ENCODE peak calls at places on chromosomes 7 and 10, in six cellular contexts. Q, C, L, I, F and U are unnamed samples.

GRCh38 chr7:111012799-111013675 is 77.9 kb upstream of the LRRN3 start:
- DNase-seq in Q (no peak), C (no peak), L (no peak), I (no peak), F (no peak), U (no peak)

GRCh38 chr10:99630439-99630838 is 10.2 kb upstream of the SLC25A28 start:
- DNase-seq in Q (no peak), C (no peak), L (no peak), I (no peak), F (no peak), U (no peak)

GRCh38 chr10:49734676-49735075 is 27.4 kb downstream of the OGDHL start:
- DNase-seq in Q (no peak), C (no peak), L (no peak), I (no peak), F (no peak), U (no peak)

GRCh38 chr7:48154792-48155413 is 16.4 kb upstream of the ABCA13 start:
- DNase-seq in Q (no peak), C (peak; percentile 33), L (no peak), I (peak; percentile 54), F (no peak), U (no peak)

GRCh38 chr7:34453150-34453549 is 204.9 kb upstream of the NPSR1 start:
- DNase-seq in Q (no peak), C (no peak), L (no peak), I (no peak), F (no peak), U (no peak)

GRCh38 chr10:103800789-103801540 is 54.4 kb downstream of the SH3PXD2A start:
- DNase-seq in Q (no peak), C (no peak), L (no peak), I (no peak), F (no peak), U (no peak)

GRCh38 chr10:69048103-69048502 is 39.8 kb upstream of the SRGN start:
- DNase-seq in Q (no peak), C (no peak), L (no peak), I (no peak), F (peak; percentile 33), U (peak; percentile 35)

GRCh38 chr10:132306951-132307751 is 599 bp downstream of the STK32C start:
- DNase-seq in Q (no peak), C (peak; percentile 43), L (no peak), I (no peak), F (peak; percentile 33), U (no peak)

GRCh38 chr10:75247797-75248196 is 12.0 kb upstream of the COMTD1 start:
- DNase-seq in Q (no peak), C (no peak), L (no peak), I (no peak), F (no peak), U (no peak)

GRCh38 chr10:129365767-129366400 is 101.2 kb upstream of the MGMT start:
- DNase-seq in Q (no peak), C (no peak), L (no peak), I (no peak), F (no peak), U (no peak)

GRCh38 chr7:141533149-141533949 is 17.9 kb upstream of the AGK start:
- DNase-seq in Q (no peak), C (peak; percentile 90), L (peak; percentile 51), I (peak; percentile 69), F (peak; percentile 57), U (peak; percentile 22)

GRCh38 chr10:7895699-7896090 is 77.4 kb downstream of the TAF3 start:
- DNase-seq in Q (no peak), C (no peak), L (no peak), I (no peak), F (no peak), U (no peak)
- H3K27ac ChIP-seq in Q (no peak overlapping the region), C (no peak overlapping the region), L (no peak overlapping the region), I (no peak overlapping the region), F (no peak overlapping the region), U (no peak overlapping the region)

GRCh38 chr7:22269057-22269456 is 87.9 kb downstream of the RAPGEF5 start:
- DNase-seq in Q (no peak), C (no peak), L (no peak), I (no peak), F (no peak), U (no peak)

GRCh38 chr7:22270371-22270770 is 86.6 kb downstream of the RAPGEF5 start:
- DNase-seq in Q (no peak), C (no peak), L (no peak), I (no peak), F (no peak), U (no peak)

GRCh38 chr7:22269963-22270362 is 87.0 kb downstream of the RAPGEF5 start:
- DNase-seq in Q (no peak), C (no peak), L (no peak), I (no peak), F (no peak), U (no peak)

GRCh38 chr7:22271311-22271710 is 85.6 kb downstream of the RAPGEF5 start:
- DNase-seq in Q (no peak), C (no peak), L (no peak), I (no peak), F (no peak), U (no peak)

GRCh38 chr7:22267989-22268615 is 88.9 kb downstream of the RAPGEF5 start:
- DNase-seq in Q (no peak), C (no peak), L (no peak), I (no peak), F (no peak), U (no peak)
- H3K27ac ChIP-seq in Q (no peak overlapping the region), C (no peak overlapping the region), L (no peak overlapping the region), I (no peak overlapping the region), F (no peak overlapping the region), U (no peak overlapping the region)

GRCh38 chr10:44923611-44924010 is 12.5 kb downstream of the TMEM72 start:
- DNase-seq in Q (no peak), C (no peak), L (no peak), I (no peak), F (no peak), U (no peak)

GRCh38 chr10:44922826-44923545 is 11.8 kb downstream of the TMEM72 start:
- DNase-seq in Q (no peak), C (no peak), L (no peak), I (no peak), F (no peak), U (no peak)

GRCh38 chr10:44925811-44926760 is 14.9 kb downstream of the TMEM72 start:
- DNase-seq in Q (no peak), C (no peak), L (no peak), I (no peak), F (no peak), U (no peak)

GRCh38 chr10:44925224-44925623 is 14.1 kb downstream of the TMEM72 start:
- DNase-seq in Q (no peak), C (peak; percentile 84), L (no peak), I (no peak), F (no peak), U (no peak)

DNA sequence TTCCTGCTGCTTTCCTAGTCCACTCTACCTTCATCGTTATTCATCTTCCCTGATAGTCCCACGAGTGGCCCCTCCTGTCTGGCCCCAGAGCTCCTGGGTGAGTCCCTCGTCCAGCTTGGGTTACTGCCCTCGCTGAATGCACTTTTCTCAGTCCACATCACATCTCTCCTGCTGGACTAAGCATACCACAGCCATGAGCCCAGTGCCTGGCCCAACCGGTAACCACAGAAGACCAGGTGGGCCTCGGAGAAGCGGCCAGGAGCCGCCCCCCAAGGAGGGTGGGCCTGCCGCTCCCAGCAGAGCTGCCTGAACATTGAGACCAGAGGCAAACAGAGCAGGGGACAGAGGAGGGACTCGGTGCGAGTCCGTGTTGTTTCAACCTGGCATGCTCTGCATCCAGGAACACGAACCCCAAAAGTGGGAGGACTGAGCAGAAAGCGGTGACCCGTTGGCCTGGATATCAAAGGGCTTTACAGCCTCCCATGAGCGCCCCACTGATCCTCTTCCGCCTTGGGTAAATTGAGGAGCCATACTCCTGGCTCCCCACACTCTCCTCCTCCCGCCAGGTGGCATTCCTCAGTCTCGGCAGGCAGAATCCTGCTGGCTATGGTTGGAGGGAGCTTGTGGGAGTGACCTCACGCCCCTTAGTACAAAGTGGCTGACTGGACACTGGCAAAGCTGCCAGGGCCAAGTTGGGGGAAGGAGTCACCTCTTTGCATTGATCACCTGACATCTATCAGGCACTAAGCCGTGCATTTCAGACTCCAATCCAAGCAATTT is 13.3 kb downstream of the TMEM72 start:
- DNase-seq in Q (no peak), C (no peak), L (no peak), I (no peak), F (no peak), U (no peak)
- H3K27ac ChIP-seq in Q (no peak overlapping the region), C (no peak overlapping the region), L (no peak overlapping the region), I (no peak overlapping the region), F (no peak overlapping the region), U (no peak overlapping the region)

GRCh38 chr7:13988765-13989137 is 715 bp downstream of the ETV1 start:
- DNase-seq in Q (no peak), C (peak; percentile 34), L (no peak), I (no peak), F (no peak), U (no peak)

GRCh38 chr7:13988011-13988410 is 1.5 kb downstream of the ETV1 start:
- DNase-seq in Q (no peak), C (peak; percentile 36), L (no peak), I (no peak), F (no peak), U (no peak)

GRCh38 chr7:13990319-13990983 is 985 bp upstream of the ETV1 start:
- DNase-seq in Q (peak; percentile 8), C (peak; percentile 90), L (peak; percentile 22), I (peak; percentile 63), F (peak; percentile 34), U (peak; percentile 41)

GRCh38 chr7:13989944-13990295 is 454 bp upstream of the ETV1 start:
- DNase-seq in Q (no peak), C (no peak), L (no peak), I (no peak), F (no peak), U (no peak)

GRCh38 chr7:13989138-13989943 is at the start of gene ETV1:
- DNase-seq in Q (peak; percentile 9), C (peak; percentile 94), L (peak; percentile 58), I (peak; percentile 65), F (peak; percentile 63), U (peak; percentile 25)
- H3K27ac ChIP-seq in Q (peak within 1 kb of the TSS; percentile 89), C (peak within 1 kb of the TSS; percentile 80), L (peak within 1 kb of the TSS; percentile 86), I (peak within 1 kb of the TSS; percentile 51), F (peak within 1 kb of the TSS; percentile 94), U (peak within 1 kb of the TSS; percentile 78)

DNA sequence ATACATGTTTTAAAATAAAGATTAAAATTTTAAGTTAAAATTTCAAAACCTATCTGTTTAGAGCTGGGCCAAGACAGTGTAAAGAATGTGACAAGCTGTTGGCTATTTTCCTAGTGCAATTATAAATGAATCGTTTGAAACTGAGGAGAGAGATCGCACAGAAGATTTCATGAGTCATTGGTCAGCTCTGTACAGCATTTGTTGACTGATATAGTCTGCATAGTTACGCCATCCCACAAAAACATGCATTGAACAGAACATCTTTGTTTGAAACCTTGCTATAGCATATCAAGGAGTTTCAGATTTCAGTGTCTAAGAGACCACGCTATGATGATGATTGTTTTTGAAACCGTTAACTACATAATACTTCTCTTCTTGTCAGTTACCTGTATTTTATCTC is 1.3 kb upstream of the C10orf67 start:
- DNase-seq in Q (no peak), C (no peak), L (no peak), I (no peak), F (no peak), U (no peak)
- H3K27ac ChIP-seq in Q (no peak overlapping the region), C (no peak overlapping the region), L (no peak overlapping the region), I (no peak overlapping the region), F (peak overlapping the region; percentile 88), U (no peak overlapping the region)

DNA sequence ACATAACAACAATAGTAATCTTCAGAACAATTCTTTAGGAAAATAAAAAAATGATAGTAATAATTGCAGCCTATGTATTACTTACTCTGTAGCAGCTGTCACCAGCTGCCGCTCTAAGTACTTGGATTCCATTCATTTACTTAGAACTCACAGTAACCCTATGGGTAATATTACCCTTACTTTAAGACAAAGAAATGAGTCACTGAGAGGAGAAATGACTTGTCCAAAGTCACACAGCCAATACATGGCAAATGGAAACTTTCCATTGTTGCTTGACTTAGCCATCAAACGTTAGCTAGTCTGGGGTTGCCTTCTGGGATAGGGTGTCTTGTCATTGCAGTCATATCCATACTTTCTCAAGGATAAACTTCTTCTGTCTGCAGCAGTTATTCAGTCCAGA is 3.6 kb downstream of the CCNY start:
- DNase-seq in Q (no peak), C (no peak), L (no peak), I (no peak), F (no peak), U (no peak)
- H3K27ac ChIP-seq in Q (no peak overlapping the region), C (no peak overlapping the region), L (no peak overlapping the region), I (no peak overlapping the region), F (peak overlapping the region; percentile 33), U (peak overlapping the region; percentile 40)